ENCODE peak calls at places on chromosomes 3 and 15, in six cellular contexts. C, X, M, Q, T and P are unnamed samples.

GRCh38 chr3:190056795-190057194 is 63.9 kb downstream of the P3H2 start:
- DNase-seq in Q (no peak), M (no peak), C (no peak), X (no peak), T (no peak), P (no peak)

GRCh38 chr15:29765234-29765841 is 56.9 kb downstream of the TJP1 start:
- DNase-seq in T (no peak), C (no peak), X (no peak), M (no peak), Q (no peak), P (no peak)

GRCh38 chr3:78633626-78634025 is 1134.2 kb downstream of the ROBO1 start:
- DNase-seq in X (no peak), M (no peak), T (no peak), C (no peak), Q (no peak), P (no peak)

GRCh38 chr3:99714146-99714545 is 75.8 kb downstream of the COL8A1 start:
- DNase-seq in C (no peak), T (no peak), X (no peak), Q (no peak), M (no peak), P (no peak)

GRCh38 chr3:124132813-124133212 is 140.9 kb upstream of the ROPN1 start:
- DNase-seq in X (no peak), C (no peak), Q (no peak), T (no peak), M (no peak), P (no peak)

GRCh38 chr3:169147246-169148008 is 516.1 kb downstream of the MECOM start:
- DNase-seq in T (no peak), C (peak), X (peak), M (no peak), Q (peak), P (peak)

GRCh38 chr15:57377478-57377847 is 1.2 kb downstream of the CGNL1 start:
- DNase-seq in M (no peak), T (no peak), Q (no peak), X (peak), C (no peak), P (no peak)

GRCh38 chr15:58221591-58222241 is 83.5 kb downstream of the AQP9 start:
- DNase-seq in Q (no peak), X (peak), T (no peak), C (peak), M (peak), P (peak)

GRCh38 chr3:169686278-169686677 is 22.8 kb upstream of the MECOM start:
- DNase-seq in X (no peak), M (no peak), Q (no peak), T (no peak), C (no peak), P (no peak)

GRCh38 chr3:14948609-14949038 is 1.2 kb downstream of the NR2C2 start:
- DNase-seq in Q (no peak), C (no peak), M (no peak), X (peak), T (no peak), P (no peak)

GRCh38 chr3:132435911-132436425 is 18.7 kb downstream of the DNAJC13 start:
- DNase-seq in Q (no peak), T (no peak), C (no peak), X (no peak), M (no peak), P (no peak)

GRCh38 chr3:71504250-71505036 is 79.1 kb downstream of the FOXP1 start:
- DNase-seq in C (no peak), X (peak), Q (no peak), T (no peak), M (no peak), P (peak)

GRCh38 chr3:195899701-195900425 is 8.5 kb downstream of the TNK2 start:
- DNase-seq in T (no peak), C (peak), X (no peak), Q (no peak), M (no peak), P (no peak)

GRCh38 chr3:81270603-81271371 is 490.7 kb downstream of the GBE1 start:
- DNase-seq in M (no peak), C (peak), T (no peak), X (peak), Q (no peak), P (no peak)

GRCh38 chr3:46293991-46294833 is 52.0 kb downstream of the CCR3 start:
- DNase-seq in C (no peak), T (no peak), M (no peak), Q (no peak), X (no peak), P (no peak)

GRCh38 chr15:25058080-25058785 is 103.4 kb downstream of the SNRPN start:
- DNase-seq in M (no peak), T (no peak), Q (no peak), X (no peak), C (no peak), P (no peak)

GRCh38 chr3:177589921-177590336 is 392.6 kb upstream of the TBL1XR1 start:
- DNase-seq in T (no peak), C (peak), M (peak), Q (no peak), X (peak), P (no peak)

GRCh38 chr15:66359740-66360139 is 3.3 kb upstream of the TIPIN start:
- DNase-seq in X (peak), T (peak), C (no peak), Q (no peak), M (peak), P (no peak)

GRCh38 chr3:120022729-120023128 is 71.5 kb downstream of the GSK3B start:
- DNase-seq in Q (no peak), C (no peak), X (no peak), M (no peak), T (no peak), P (peak)

GRCh38 chr3:178684881-178685590 is 148.8 kb downstream of the KCNMB2 start:
- DNase-seq in X (no peak), C (no peak), M (no peak), T (no peak), Q (no peak), P (peak)

GRCh38 chr3:195863121-195864061 is 45.0 kb downstream of the TNK2 start:
- DNase-seq in X (peak), C (peak), T (no peak), Q (peak), M (peak), P (peak)

GRCh38 chr3:7813412-7813811 is 688.2 kb upstream of the LMCD1 start:
- DNase-seq in M (no peak), C (peak), Q (no peak), T (no peak), X (no peak), P (no peak)

GRCh38 chr3:185813691-185814215 is 11.1 kb downstream of the IGF2BP2 start:
- DNase-seq in C (no peak), M (peak), X (no peak), T (no peak), Q (peak), P (no peak)

GRCh38 chr3:121723485-121723884 is 26.1 kb downstream of the GOLGB1 start:
- DNase-seq in M (no peak), C (no peak), T (no peak), Q (no peak), X (no peak), P (no peak)

GRCh38 chr15:58080398-58080797 is 14.9 kb upstream of the ALDH1A2 start:
- DNase-seq in T (no peak), X (no peak), C (no peak), Q (no peak), M (no peak), P (no peak)

GRCh38 chr3:45104715-45105711 is 41.2 kb downstream of the CDCP1 start:
- DNase-seq in M (no peak), Q (no peak), X (no peak), T (no peak), C (no peak), P (peak)

GRCh38 chr3:51992017-51992682 is 3.5 kb downstream of the RPL29 start:
- DNase-seq in C (no peak), M (no peak), Q (no peak), X (no peak), T (no peak), P (no peak)

GRCh38 chr15:41309226-41309905 is 23.0 kb downstream of the OIP5 start:
- DNase-seq in M (no peak), X (no peak), T (no peak), C (no peak), Q (no peak), P (no peak)

GRCh38 chr3:99669879-99670555 is 31.6 kb downstream of the COL8A1 start:
- DNase-seq in X (no peak), M (no peak), T (no peak), Q (no peak), C (no peak), P (no peak)

GRCh38 chr3:7280318-7280717 is 419.4 kb downstream of the GRM7 start:
- DNase-seq in Q (no peak), T (no peak), M (no peak), X (no peak), C (no peak), P (no peak)

GRCh38 chr3:136078421-136079364 is 113.2 kb downstream of the PPP2R3A start:
- DNase-seq in C (peak), Q (no peak), T (no peak), X (peak), M (peak), P (no peak)

GRCh38 chr3:134881305-134881704 is 86.2 kb downstream of the EPHB1 start:
- DNase-seq in M (no peak), Q (no peak), X (no peak), C (no peak), T (no peak), P (no peak)

GRCh38 chr3:66812126-66812525 is 186.0 kb upstream of the KBTBD8 start:
- DNase-seq in C (no peak), X (no peak), M (no peak), T (no peak), Q (no peak), P (no peak)

GRCh38 chr3:35789039-35789438 is 149.7 kb downstream of the ARPP21 start:
- DNase-seq in C (peak), M (no peak), T (no peak), X (no peak), Q (no peak), P (no peak)

GRCh38 chr15:77497108-77497737 is 76.5 kb downstream of the HMG20A start:
- DNase-seq in M (no peak), X (no peak), Q (no peak), T (no peak), C (peak), P (no peak)

GRCh38 chr15:77495806-77496589 is 75.3 kb downstream of the HMG20A start:
- DNase-seq in M (no peak), T (no peak), Q (no peak), C (no peak), X (no peak), P (no peak)

GRCh38 chr15:77496710-77497107 is 76.0 kb downstream of the HMG20A start:
- DNase-seq in C (peak), T (no peak), X (peak), M (peak), Q (peak), P (peak)

GRCh38 chr15:77499087-77499765 is 78.5 kb downstream of the HMG20A start:
- DNase-seq in T (no peak), M (no peak), C (peak), Q (no peak), X (no peak), P (no peak)

DNA sequence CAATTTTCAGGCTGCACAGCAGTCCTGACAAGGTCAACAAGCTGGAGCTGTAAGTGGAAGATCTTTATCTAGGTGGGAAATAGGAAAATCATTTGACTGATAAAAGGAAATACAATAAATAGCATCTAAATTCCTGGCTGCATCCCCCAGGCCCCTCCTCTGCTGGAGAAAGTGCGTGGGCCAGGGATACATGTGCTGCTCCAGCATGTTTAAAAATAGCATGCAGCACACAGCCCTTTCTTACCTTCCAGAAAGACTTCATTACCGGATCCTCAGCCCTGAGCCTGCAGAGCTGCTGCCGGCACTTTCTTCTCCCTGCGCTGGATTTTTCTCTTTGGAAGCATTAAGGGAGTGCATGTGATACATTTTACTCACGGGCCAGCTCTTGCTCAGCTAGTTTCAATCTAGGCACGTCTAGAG is 77.3 kb downstream of the HMG20A start:
- DNase-seq in X (no peak), C (peak), M (no peak), T (no peak), Q (no peak), P (no peak)
- TF ChIP-seq CHD2 in X (no peak), C (peak), M (no peak), T (no peak), Q (no peak), P (no peak)

GRCh38 chr3:64761729-64762432 is 74.1 kb upstream of the ADAMTS9 start:
- DNase-seq in T (no peak), M (no peak), Q (no peak), X (no peak), C (no peak), P (no peak)

GRCh38 chr3:64760258-64760657 is 72.5 kb upstream of the ADAMTS9 start:
- DNase-seq in T (no peak), X (no peak), M (no peak), Q (no peak), C (no peak), P (no peak)

GRCh38 chr3:64759811-64760210 is 72.0 kb upstream of the ADAMTS9 start:
- DNase-seq in M (no peak), T (no peak), C (no peak), Q (no peak), X (no peak), P (no peak)

GRCh38 chr3:64756587-64756986 is 68.8 kb upstream of the ADAMTS9 start:
- DNase-seq in Q (no peak), T (no peak), M (no peak), X (no peak), C (no peak), P (no peak)
- TF ChIP-seq CHD2 in Q (no peak), T (no peak), M (no peak), X (no peak), C (no peak), P (no peak)

DNA sequence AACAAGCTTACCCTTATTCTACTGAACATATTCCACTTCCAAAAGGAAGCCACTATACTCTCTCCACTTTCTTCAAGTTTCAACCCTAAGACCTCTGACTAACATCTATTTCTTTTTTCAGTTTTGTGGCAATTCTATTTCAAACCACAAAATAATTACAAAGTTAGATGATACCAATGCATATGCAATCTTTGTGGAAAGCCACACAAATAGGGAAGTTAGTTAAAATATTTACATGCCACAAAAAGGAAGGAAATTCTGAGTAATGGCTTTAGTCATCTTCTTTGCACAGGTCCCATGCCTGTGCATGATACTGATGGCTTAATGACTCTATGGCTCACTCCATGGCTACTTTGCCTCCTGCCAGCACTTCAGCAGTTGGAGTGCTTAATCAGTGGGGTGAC is 57.0 kb upstream of the MCTP2 start:
- DNase-seq in T (peak), M (no peak), X (no peak), C (no peak), Q (no peak), P (no peak)
- TF ChIP-seq CHD2 in T (no peak), M (no peak), X (no peak), C (no peak), Q (no peak), P (no peak)

DNA sequence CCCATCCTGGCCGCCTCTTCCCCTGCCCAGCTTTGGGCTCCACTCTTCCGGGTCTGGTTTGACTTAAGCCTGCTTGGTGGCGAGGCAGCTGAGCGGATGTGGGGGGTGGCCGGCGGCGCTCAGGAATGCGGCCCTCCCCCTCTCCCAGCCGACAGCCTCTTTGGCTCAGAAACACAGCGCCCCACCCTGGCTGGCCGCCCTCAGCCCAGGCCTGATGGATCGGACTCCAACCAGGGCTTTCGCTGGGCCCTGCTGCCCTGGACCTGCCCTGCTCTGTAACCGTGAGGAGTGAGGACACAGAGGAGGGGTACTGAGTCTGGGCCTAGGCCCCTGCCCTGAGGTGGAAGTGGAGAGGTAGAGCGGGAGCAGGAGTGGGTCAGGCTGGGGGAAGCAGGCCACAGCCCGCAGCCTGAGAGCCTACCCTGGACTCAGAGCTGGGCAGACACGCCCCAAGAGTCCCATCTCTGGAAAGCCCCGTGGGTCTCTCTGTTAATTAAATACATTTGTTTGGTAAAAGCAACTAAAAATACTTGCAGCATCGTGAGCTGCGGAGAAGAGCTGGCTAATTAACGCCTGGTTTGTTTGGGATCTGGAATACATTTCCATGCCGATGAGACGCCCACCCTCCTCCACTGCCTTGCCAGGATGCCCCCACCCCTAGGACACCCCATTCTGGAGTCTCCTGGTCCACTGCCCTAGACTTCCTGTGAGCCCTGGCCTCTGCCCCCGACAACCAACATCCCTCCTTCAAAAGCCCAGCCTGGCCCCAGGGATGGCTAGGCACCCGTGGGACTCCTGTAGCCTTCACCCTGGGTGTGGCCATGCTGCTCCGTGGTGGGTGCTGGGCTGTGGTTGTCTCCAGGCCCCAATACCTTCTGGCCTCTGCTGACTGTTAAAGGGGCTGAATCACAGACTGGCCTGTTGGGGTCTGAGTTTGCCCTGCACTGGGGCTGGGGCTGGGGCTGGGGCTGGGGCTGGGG is 19.6 kb downstream of the PLXNA1 start:
- DNase-seq in T (no peak), X (no peak), Q (peak), M (no peak), C (peak), P (peak)
- TF ChIP-seq CHD2 in T (no peak), X (no peak), Q (no peak), M (no peak), C (peak), P (no peak)

GRCh38 chr15:63915888-63916731 is 82.4 kb upstream of the HERC1 start:
- DNase-seq in X (peak), C (peak), Q (no peak), M (no peak), T (no peak), P (no peak)
- TF ChIP-seq CHD2 in X (no peak), C (no peak), Q (no peak), M (no peak), T (no peak), P (no peak)

DNA sequence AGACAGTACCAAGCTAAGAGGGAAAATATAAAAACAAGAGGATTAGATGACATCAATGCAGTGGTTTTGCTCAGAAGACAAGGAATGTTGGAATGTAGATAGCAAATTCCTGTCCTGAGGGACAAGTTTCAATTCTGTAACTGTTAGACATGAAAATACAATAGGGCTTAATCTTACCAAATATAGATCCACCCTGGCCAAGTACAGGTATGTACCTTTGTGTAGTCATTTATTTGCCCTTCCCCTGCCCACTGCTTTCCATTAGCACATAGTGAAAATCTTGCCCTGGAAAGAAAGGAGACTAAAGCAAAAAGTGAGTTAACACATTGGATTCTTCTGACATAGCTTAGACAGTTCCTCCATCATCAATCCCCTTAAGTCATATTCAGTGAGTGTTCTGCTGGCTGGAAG is 389.0 kb upstream of the THBS1 start:
- DNase-seq in C (no peak), Q (no peak), T (no peak), M (peak), X (peak), P (no peak)
- TF ChIP-seq CHD2 in C (no peak), Q (no peak), T (no peak), M (no peak), X (no peak), P (no peak)